ENCODE peak calls at places on chromosomes 11 and 22, in ten cellular contexts. P is HCT116, N is right lobe of liver, J is tibial nerve, L is ovary, Z is sigmoid colon, R is A549, D is adrenal gland, Q is IMR-90, G is prostate gland. S is an unnamed sample.

GRCh38 chr11:65382804-65383368 is 440 bp upstream of the SLC25A45 start:
- DNase-seq in Z (peak; percentile 83), N (peak; percentile 89), G (no peak), Q (no peak), D (no peak), L (peak; percentile 89), R (peak; percentile 58), J (no peak), P (no peak), S (no peak)

GRCh38 chr22:45638834-45639746 is 32.5 kb upstream of the ATXN10 start:
- DNase-seq in P (peak; percentile 49), J (peak; percentile 38), D (peak; percentile 33), N (peak; percentile 40), Z (peak; percentile 81), L (no peak), G (no peak), R (peak; percentile 90), Q (no peak), S (no peak)

GRCh38 chr11:119361961-119362725 is 15.6 kb upstream of the MFRP start:
- DNase-seq in Z (no peak), J (no peak), G (no peak), P (no peak), Q (no peak), L (peak; percentile 16), R (no peak), D (no peak), N (no peak), S (no peak)

GRCh38 chr11:129023968-129024676 is 81.5 kb upstream of the TP53AIP1 start:
- DNase-seq in L (no peak), D (no peak), N (no peak), G (peak; percentile 87), Q (peak; percentile 5), R (no peak), J (no peak), P (peak; percentile 82), Z (no peak), S (no peak)

GRCh38 chr22:25153961-25154685 is 45.5 kb upstream of the CRYBB3 start:
- DNase-seq in Z (peak; percentile 94), G (peak; percentile 98), P (no peak), L (no peak), N (peak; percentile 67), Q (no peak), D (peak; percentile 85), R (no peak), J (peak; percentile 39), S (peak; percentile 68)

GRCh38 chr11:70527046-70527395 is 128.7 kb downstream of the CTTN start:
- DNase-seq in G (no peak), N (peak; percentile 9), J (no peak), R (no peak), Z (no peak), D (no peak), P (no peak), Q (no peak), L (peak; percentile 4), S (peak; percentile 9)

GRCh38 chr11:57432714-57433163 is 5.8 kb upstream of the SLC43A3 start:
- DNase-seq in J (no peak), N (no peak), Z (no peak), P (no peak), G (no peak), L (no peak), Q (peak; percentile 93), R (no peak), D (no peak), S (no peak)

GRCh38 chr11:46200537-46201281 is 76.8 kb upstream of the CREB3L1 start:
- DNase-seq in D (no peak), G (no peak), P (no peak), J (no peak), Z (no peak), R (no peak), L (no peak), Q (peak; percentile 7), N (no peak), S (no peak)

GRCh38 chr11:62883677-62884076 is 3.0 kb downstream of the SLC3A2 start:
- DNase-seq in L (no peak), N (no peak), Q (no peak), Z (no peak), R (no peak), G (no peak), D (no peak), P (no peak), J (no peak), S (no peak)

GRCh38 chr22:20741634-20742581 is 32.0 kb upstream of the SERPIND1 start:
- DNase-seq in L (no peak), J (no peak), D (no peak), R (peak; percentile 32), Q (peak; percentile 13), G (no peak), P (peak; percentile 18), N (no peak), Z (no peak), S (no peak)

GRCh38 chr11:44840526-44840925 is 110.2 kb downstream of the TP53I11 start:
- DNase-seq in D (no peak), J (no peak), G (no peak), R (no peak), P (no peak), Q (no peak), Z (no peak), N (no peak), L (no peak), S (no peak)

GRCh38 chr22:28994522-28994921 is 67.1 kb downstream of the C22orf31 start:
- DNase-seq in J (no peak), G (no peak), Q (no peak), N (no peak), L (no peak), P (no peak), D (no peak), R (no peak), Z (no peak), S (no peak)

GRCh38 chr11:65279713-65280459 is 18.1 kb downstream of the POLA2 start:
- DNase-seq in Q (peak; percentile 99), R (peak; percentile 81), Z (peak; percentile 79), G (no peak), D (peak; percentile 76), L (no peak), J (no peak), N (no peak), P (peak; percentile 96), S (peak; percentile 87)

GRCh38 chr11:122778148-122778547 is 60.2 kb upstream of the CRTAM start:
- DNase-seq in G (no peak), P (no peak), J (no peak), D (no peak), R (peak; percentile 11), Q (peak; percentile 65), L (no peak), Z (no peak), N (no peak), S (no peak)

GRCh38 chr11:132422725-132423124 is 1052.3 kb downstream of the NTM start:
- DNase-seq in D (no peak), N (no peak), Q (no peak), G (no peak), P (no peak), Z (no peak), R (no peak), J (no peak), L (no peak), S (no peak)

GRCh38 chr11:17642980-17643379 is 76.4 kb upstream of the MYOD1 start:
- DNase-seq in D (no peak), P (no peak), J (no peak), G (no peak), N (no peak), R (no peak), Q (no peak), L (no peak), Z (no peak), S (no peak)

GRCh38 chr22:49276567-49276966 is 551.1 kb downstream of the BRD1 start:
- DNase-seq in L (no peak), Q (no peak), D (no peak), P (no peak), Z (no peak), G (no peak), J (no peak), R (no peak), N (no peak), S (no peak)

GRCh38 chr22:47445716-47446290 is 683.4 kb downstream of the TBC1D22A start:
- DNase-seq in G (no peak), D (no peak), P (no peak), L (no peak), R (no peak), Z (no peak), Q (no peak), N (no peak), J (no peak), S (no peak)

GRCh38 chr11:102452461-102453285 is at the start of gene TMEM123:
- DNase-seq in J (peak; percentile 57), L (peak; percentile 86), Z (peak; percentile 92), R (peak; percentile 48), P (peak; percentile 44), Q (peak; percentile 58), G (peak; percentile 78), N (peak; percentile 92), D (peak; percentile 76), S (peak; percentile 93)
- TF ChIP-seq POLR2A in J (peak; percentile 7), L (peak; percentile 60), Z (peak; percentile 72), R (peak; percentile 16), P (peak; percentile 28), Q (no peak), G (peak; percentile 64), N (peak; percentile 71), D (peak; percentile 63), S (peak; percentile 69)

GRCh38 chr11:133811850-133812685 is 33.2 kb downstream of the SPATA19 start:
- DNase-seq in R (no peak), G (no peak), D (no peak), L (no peak), N (no peak), Z (no peak), Q (no peak), P (no peak), J (no peak), S (no peak)
- H3K27ac ChIP-seq in R (no peak overlapping the region), G (no peak overlapping the region), D (no peak overlapping the region), L (no peak overlapping the region), N (no peak overlapping the region), Z (no peak overlapping the region), Q (no peak overlapping the region), P (no peak overlapping the region), J (no peak overlapping the region), S (no peak overlapping the region)

GRCh38 chr11:13462928-13463778 is at the start of gene BTBD10:
- DNase-seq in Z (peak; percentile 96), R (peak; percentile 86), N (peak; percentile 96), L (peak; percentile 96), Q (peak; percentile 93), P (peak; percentile 83), G (peak; percentile 93), J (peak; percentile 89), D (peak; percentile 96), S (peak; percentile 97)
- TF ChIP-seq CTCF in Z (no peak), R (no peak), N (no peak), L (no peak), Q (no peak), P (no peak), G (no peak), J (no peak), D (no peak), S (no peak)

DNA sequence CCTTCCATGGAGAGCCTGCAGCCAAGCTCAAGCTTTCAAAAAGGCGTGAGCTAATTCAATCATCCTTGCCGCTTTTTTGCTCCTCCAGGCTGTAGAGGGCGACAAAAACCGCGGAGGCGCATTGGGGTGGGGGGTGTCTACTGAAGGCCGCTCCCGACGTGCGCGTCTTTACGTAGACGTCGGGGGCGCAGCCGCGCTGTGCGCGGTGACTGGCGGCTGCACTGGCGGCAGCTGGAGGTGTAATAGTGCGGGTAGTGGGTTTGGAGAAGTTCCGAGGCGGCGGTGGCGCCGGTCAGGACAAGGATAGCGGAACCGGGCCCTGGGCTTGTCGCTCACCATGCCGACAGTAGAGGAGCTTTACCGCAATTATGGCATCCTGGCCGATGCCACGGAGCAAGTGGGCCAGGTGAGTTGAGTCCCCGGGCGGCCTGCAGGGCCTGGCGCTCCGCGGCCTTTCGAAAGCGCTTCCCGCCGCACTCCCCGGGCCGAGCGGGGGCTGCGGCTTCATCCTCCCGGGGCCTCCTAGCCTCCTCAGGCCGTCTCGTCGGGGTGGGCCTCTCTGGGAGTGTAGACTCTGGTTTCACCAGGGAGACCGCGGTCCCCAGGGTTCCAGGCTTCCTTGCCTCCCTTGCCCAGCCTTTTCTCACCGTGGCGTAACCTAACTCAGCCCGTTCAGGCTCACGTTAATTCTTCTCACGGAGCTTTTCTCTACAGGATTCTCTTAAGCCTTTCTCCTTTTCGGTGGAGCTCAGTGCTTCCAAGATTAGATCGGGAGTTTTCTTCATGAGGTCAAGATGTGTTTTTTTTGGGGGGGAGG is at the start of gene API5:
- DNase-seq in G (peak; percentile 87), N (peak; percentile 93), J (peak; percentile 75), Q (peak; percentile 92), D (peak; percentile 95), P (peak; percentile 93), R (peak; percentile 64), L (peak; percentile 86), Z (peak; percentile 92), S (peak; percentile 92)
- TF ChIP-seq POLR2A in G (peak; percentile 65), N (peak; percentile 80), J (peak; percentile 43), Q (peak; percentile 89), D (peak; percentile 58), P (peak; percentile 73), R (peak; percentile 60), L (no peak), Z (peak; percentile 82), S (peak; percentile 74)

S was measured in heart left ventricle.